ENCODE peak calls at places on chromosomes 2 and 18, in ten cellular contexts. C is activated CD8-positive, alpha-beta memory T cell treated with anti-CD3 and anti-CD28 coated beads, Interleukin-2, amount 10 ng/mL, durations not matched to agents 7 days and 5 days; M is heart left ventricle; L is HCT116; R is PC-3; D is left lobe of liver; Q is heart right ventricle; O is activated naive CD8-positive, alpha-beta T cell treated with anti-CD3 and anti-CD28 coated beads, Interleukin-2, amount 10 ng/mL, durations not matched to agents 7 days and 5 days; J is upper lobe of right lung; B is pancreas. K is an unnamed sample.

GRCh38 chr2:47021301-47022009 is 105.8 kb upstream of the MCFD2 start:
- ATAC-seq in C (no peak), M (peak), L (no peak), R (no peak), D (no peak), Q (peak), O (no peak), J (no peak), B (peak), K (no peak)

GRCh38 chr2:231514951-231515297 is 15.3 kb downstream of the NMUR1 start:
- ATAC-seq in C (no peak), M (no peak), L (no peak), R (no peak), D (no peak), Q (no peak), O (no peak), J (no peak), B (no peak), K (no peak)

GRCh38 chr2:120502761-120503160 is 156.8 kb downstream of the INHBB start:
- ATAC-seq in C (no peak), M (no peak), L (no peak), R (no peak), D (no peak), Q (no peak), O (no peak), J (no peak), B (no peak), K (no peak)

GRCh38 chr2:98738304-98738703 is 7.4 kb upstream of the MGAT4A start:
- ATAC-seq in C (no peak), M (no peak), L (no peak), R (no peak), D (no peak), Q (no peak), O (no peak), J (no peak), B (peak), K (no peak)

GRCh38 chr2:86301010-86301409 is 36.4 kb downstream of the REEP1 start:
- ATAC-seq in C (no peak), M (no peak), L (no peak), R (no peak), D (no peak), Q (no peak), O (no peak), J (no peak), B (no peak), K (no peak)

GRCh38 chr2:44793322-44793870 is 148.1 kb upstream of the SIX3 start:
- ATAC-seq in C (no peak), M (no peak), L (no peak), R (no peak), D (no peak), Q (no peak), O (no peak), J (no peak), B (no peak), K (no peak)

GRCh38 chr2:239443102-239443620 is 42.3 kb upstream of the HDAC4 start:
- ATAC-seq in C (no peak), M (no peak), L (no peak), R (no peak), D (no peak), Q (no peak), O (no peak), J (no peak), B (no peak), K (no peak)

GRCh38 chr2:207143131-207143473 is 22.6 kb downstream of the KLF7 start:
- ATAC-seq in C (no peak), M (peak), L (no peak), R (no peak), D (peak), Q (no peak), O (peak), J (peak), B (peak), K (no peak)

GRCh38 chr2:230158468-230158867 is 61.3 kb downstream of the SP110 start:
- ATAC-seq in C (no peak), M (no peak), L (no peak), R (no peak), D (no peak), Q (no peak), O (no peak), J (no peak), B (no peak), K (no peak)

GRCh38 chr18:58661423-58661822 is 9.8 kb upstream of the MALT1 start:
- ATAC-seq in C (no peak), M (peak), L (peak), R (peak), D (peak), Q (no peak), O (no peak), J (no peak), B (no peak), K (no peak)

GRCh38 chr2:113228991-113229716 is 49.6 kb downstream of the PAX8 start:
- ATAC-seq in C (no peak), M (no peak), L (peak), R (no peak), D (peak), Q (no peak), O (no peak), J (no peak), B (no peak), K (no peak)

GRCh38 chr2:127479866-127480743 is 46.2 kb downstream of the IWS1 start:
- ATAC-seq in C (no peak), M (no peak), L (no peak), R (no peak), D (peak), Q (peak), O (no peak), J (no peak), B (peak), K (no peak)

GRCh38 chr2:202039278-202040100 is 5.8 kb downstream of the FZD7 start:
- ATAC-seq in C (no peak), M (no peak), L (peak), R (no peak), D (no peak), Q (no peak), O (no peak), J (no peak), B (no peak), K (no peak)

GRCh38 chr2:102453497-102453896 is 19.5 kb upstream of the SLC9A4 start:
- ATAC-seq in C (no peak), M (no peak), L (no peak), R (no peak), D (no peak), Q (no peak), O (no peak), J (no peak), B (no peak), K (no peak)

GRCh38 chr18:12703096-12703567 is 290 bp downstream of the PSMG2 start:
- ATAC-seq in C (peak), M (no peak), L (peak), R (peak), D (peak), Q (no peak), O (peak), J (no peak), B (peak), K (peak)

GRCh38 chr18:23300211-23300887 is 152.7 kb upstream of the RIOK3 start:
- ATAC-seq in C (no peak), M (no peak), L (no peak), R (no peak), D (no peak), Q (no peak), O (no peak), J (peak), B (no peak), K (no peak)

GRCh38 chr2:235689427-235689853 is 195.6 kb downstream of the AGAP1 start:
- ATAC-seq in C (no peak), M (peak), L (no peak), R (no peak), D (no peak), Q (no peak), O (no peak), J (no peak), B (no peak), K (peak)